ENCODE peak calls at places on chromosomes 12 and 14, in five cellular contexts. T, M, U, V and O are unnamed samples.

GRCh38 chr14:29262979-29263378 is 496.4 kb downstream of the FOXG1 start:
- DNase-seq in U (no peak), M (no peak), V (no peak), T (no peak), O (no peak)

GRCh38 chr12:51521554-51522276 is 69.3 kb upstream of the SCN8A start:
- DNase-seq in M (no peak), V (no peak), U (no peak), T (no peak), O (no peak)

GRCh38 chr12:14828896-14829295 is 14.4 kb downstream of the ART4 start:
- DNase-seq in T (no peak), M (no peak), V (no peak), U (no peak), O (no peak)

GRCh38 chr14:85423889-85424288 is 106.1 kb upstream of the FLRT2 start:
- DNase-seq in U (no peak), M (no peak), T (no peak), V (no peak), O (no peak)

GRCh38 chr12:2582631-2583616 is 211.8 kb upstream of the FKBP4 start:
- DNase-seq in M (peak; percentile 13), V (no peak), T (peak; percentile 77), U (peak; percentile 77), O (peak; percentile 53)

GRCh38 chr12:89082354-89082753 is 269.9 kb downstream of the DUSP6 start:
- DNase-seq in M (no peak), U (no peak), V (no peak), T (no peak), O (no peak)

GRCh38 chr14:80260649-80261048 is 49.3 kb upstream of the DIO2 start:
- DNase-seq in M (no peak), V (no peak), T (no peak), U (no peak), O (no peak)

GRCh38 chr12:41563044-41563443 is 374.9 kb downstream of the PDZRN4 start:
- DNase-seq in V (no peak), M (no peak), T (no peak), U (no peak), O (no peak)

GRCh38 chr12:64685605-64686004 is 73.6 kb downstream of the GNS start:
- DNase-seq in V (no peak), M (no peak), T (no peak), U (no peak), O (no peak)

GRCh38 chr14:104422301-104423223 is 157.0 kb upstream of the C14orf180 start:
- DNase-seq in U (no peak), T (no peak), M (no peak), V (no peak), O (no peak)

GRCh38 chr12:13008741-13009380 is 8.8 kb upstream of the HEBP1 start:
- DNase-seq in T (no peak), M (no peak), U (no peak), V (no peak), O (no peak)

GRCh38 chr14:89540009-89540829 is 123.2 kb upstream of the FOXN3 start:
- DNase-seq in M (no peak), V (no peak), U (no peak), T (no peak), O (no peak)

GRCh38 chr12:124520896-124521295 is 46.5 kb downstream of the NCOR2 start:
- DNase-seq in U (peak; percentile 18), M (no peak), T (no peak), V (no peak), O (no peak)

GRCh38 chr12:12717586-12718381 is 616 bp downstream of the CDKN1B start:
- DNase-seq in V (no peak), T (no peak), M (peak; percentile 20), U (no peak), O (no peak)

GRCh38 chr14:24927809-24928208 is 122.1 kb downstream of the STXBP6 start:
- DNase-seq in V (no peak), M (no peak), T (no peak), U (no peak), O (no peak)

GRCh38 chr12:51370667-51371066 is 20.5 kb downstream of the GALNT6 start:
- DNase-seq in M (no peak), V (no peak), U (no peak), T (no peak), O (no peak)

GRCh38 chr14:97703006-97703760 is 906.0 kb downstream of the VRK1 start:
- DNase-seq in U (no peak), V (no peak), M (peak; percentile 57), T (no peak), O (peak; percentile 90)

GRCh38 chr12:62977419-62977818 is 42.5 kb upstream of the PPM1H start:
- DNase-seq in T (no peak), M (no peak), V (no peak), U (no peak), O (no peak)

GRCh38 chr12:70757830-70758493 is 120.7 kb upstream of the PTPRB start:
- DNase-seq in V (no peak), U (no peak), T (no peak), M (no peak), O (no peak)

GRCh38 chr12:112097641-112098040 is 10.9 kb downstream of the NAA25 start:
- DNase-seq in T (no peak), M (no peak), V (no peak), U (no peak), O (no peak)

GRCh38 chr14:20429801-20430669 is 5.9 kb downstream of the KLHL33 start:
- DNase-seq in M (no peak), U (no peak), V (no peak), T (no peak), O (no peak)

GRCh38 chr12:83224012-83224411 is 537.3 kb downstream of the TMTC2 start:
- DNase-seq in V (no peak), T (no peak), U (no peak), M (no peak), O (no peak)

GRCh38 chr12:50533203-50533584 is 28.4 kb downstream of the DIP2B start:
- DNase-seq in T (no peak), V (no peak), M (no peak), U (no peak), O (no peak)

GRCh38 chr12:93381183-93381975 is 3.7 kb downstream of the NUDT4 start:
- DNase-seq in T (no peak), U (no peak), M (no peak), V (no peak), O (no peak)

GRCh38 chr12:51626115-51626514 is 35.1 kb downstream of the SCN8A start:
- DNase-seq in M (no peak), T (no peak), U (no peak), V (no peak), O (no peak)

GRCh38 chr12:113805201-113805600 is 160.9 kb downstream of the RBM19 start:
- DNase-seq in V (no peak), U (no peak), T (no peak), M (no peak), O (no peak)

DNA sequence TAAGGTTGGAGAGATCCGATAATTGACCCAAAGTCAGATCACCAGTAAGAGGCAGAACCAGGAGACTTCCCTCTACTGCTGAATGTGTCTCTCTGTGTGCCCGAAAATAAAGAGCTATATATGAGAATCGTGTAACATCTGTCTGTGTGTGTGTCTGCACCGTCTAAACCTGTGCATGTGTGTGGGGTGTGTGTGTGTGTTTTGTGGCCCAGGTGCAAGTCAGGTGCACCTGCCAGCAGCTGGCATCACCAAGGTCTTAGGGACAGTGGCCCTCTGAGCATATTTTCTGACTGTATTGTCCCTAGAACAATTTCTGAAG is 24.7 kb upstream of the KRT78 start:
- DNase-seq in U (no peak), M (no peak), V (no peak), T (no peak), O (no peak)
- H3K4me3 ChIP-seq in U (no peak overlapping the region), M (peak overlapping the region; percentile 17), V (no peak overlapping the region), T (peak overlapping the region; percentile 67), O (no peak overlapping the region)

DNA sequence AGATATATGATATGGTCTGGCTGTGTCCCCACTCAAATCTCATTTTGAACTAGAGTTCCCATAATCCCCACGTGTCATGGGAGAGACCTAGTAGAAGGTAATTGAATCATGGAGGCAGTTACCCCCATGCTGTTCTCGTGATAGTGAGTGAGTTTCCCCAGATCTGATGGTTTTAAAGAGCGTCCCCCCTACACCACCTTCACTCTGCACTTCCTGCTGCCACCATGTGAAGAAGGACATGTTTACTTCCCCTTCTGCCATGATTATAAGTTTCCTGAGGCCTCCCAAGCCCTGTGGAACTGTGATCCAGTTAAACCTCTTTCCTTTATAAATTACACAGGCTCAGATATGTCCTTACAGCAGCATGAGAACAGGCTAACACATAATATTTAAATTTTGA is 21.4 kb upstream of the DRAM1 start:
- DNase-seq in U (no peak), V (no peak), T (no peak), M (no peak), O (no peak)
- H3K4me1 ChIP-seq in U (no peaks in the 10 kb centered on the region), V (no peaks in the 10 kb centered on the region), T (peaks cover 2% of the 10 kb centered on the region), M (no peaks in the 10 kb centered on the region), O (no peaks in the 10 kb centered on the region)

DNA sequence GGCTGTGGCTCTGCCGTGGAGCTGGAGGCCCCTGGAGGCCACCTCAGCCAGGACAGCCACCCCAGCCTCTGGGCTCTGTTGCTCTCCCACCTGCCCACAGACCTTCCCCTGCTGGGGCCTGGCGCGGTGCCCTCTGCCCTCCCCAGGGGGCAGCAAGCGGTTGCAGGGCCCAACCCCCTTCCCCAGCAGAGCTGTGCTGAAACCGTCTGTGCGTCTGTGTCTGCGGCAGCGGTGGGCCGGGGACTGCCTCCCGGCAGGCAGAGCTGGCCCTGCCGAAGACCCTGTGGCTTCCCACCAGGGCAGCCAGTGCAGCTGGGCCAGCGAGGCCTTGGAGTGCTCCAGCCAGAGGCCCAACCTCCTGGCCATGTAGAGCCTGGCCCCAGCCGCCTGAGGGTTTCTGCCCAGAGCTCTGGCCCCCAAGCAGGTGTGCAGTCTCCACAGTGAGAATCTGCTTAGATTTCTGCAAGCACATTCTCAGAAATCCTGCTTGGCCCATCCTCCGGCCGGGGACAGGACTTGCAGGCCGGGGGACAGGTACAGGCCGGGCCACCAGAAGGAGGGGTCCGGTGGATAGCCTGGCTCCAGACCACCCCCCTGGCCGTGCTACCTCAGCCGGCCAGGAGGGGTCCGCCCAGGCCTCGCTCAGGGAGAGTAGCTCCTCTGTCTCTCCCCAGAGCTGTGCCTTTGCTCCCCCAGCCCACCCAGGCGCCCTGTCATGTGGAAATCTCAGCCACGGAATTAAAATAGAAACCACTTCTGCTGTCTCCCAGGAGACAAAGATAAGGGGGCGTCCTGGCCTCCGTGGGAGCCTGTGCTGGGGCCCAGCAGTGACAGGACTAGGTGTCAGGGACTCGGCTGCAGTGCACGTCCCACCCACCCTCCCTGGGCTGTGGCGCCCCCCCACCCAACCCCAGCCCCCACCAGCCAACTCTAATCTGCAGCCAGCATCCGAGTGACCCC is 3.5 kb upstream of the CRIP2 start:
- DNase-seq in T (no peak), U (no peak), V (no peak), M (no peak), O (no peak)
- H3K27ac ChIP-seq in T (peak overlapping the region; percentile 86), U (peak overlapping the region; percentile 34), V (no peak overlapping the region), M (no peak overlapping the region), O (no peak overlapping the region)

DNA sequence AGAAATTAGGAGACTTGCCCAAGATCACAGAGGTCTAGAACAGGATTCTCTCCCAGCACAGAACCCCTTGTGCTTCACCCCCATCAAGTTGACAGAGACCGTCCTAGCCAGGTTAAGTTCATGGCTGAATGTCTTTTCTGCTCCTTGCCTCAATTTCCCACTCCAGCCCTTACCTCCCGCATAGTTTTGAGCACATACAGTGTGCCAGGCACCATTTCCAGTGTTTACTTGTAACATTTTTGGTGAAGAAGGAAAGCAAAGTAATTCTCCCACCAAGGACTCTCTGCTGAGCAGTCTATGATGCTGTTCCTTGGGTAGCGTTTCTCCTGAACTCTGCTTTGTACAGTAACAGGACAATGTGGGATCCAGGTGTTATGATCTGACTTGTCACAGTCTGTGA is 1.2 kb downstream of the ABHD4 start:
- DNase-seq in V (no peak), M (no peak), T (no peak), U (no peak), O (no peak)
- H3K4me3 ChIP-seq in V (no peak overlapping the region), M (peak overlapping the region; percentile 79), T (peak overlapping the region; percentile 76), U (peak overlapping the region; percentile 64), O (peak overlapping the region; percentile 92)